ENCODE peak calls at places on chromosomes 4 and X, in ten cellular contexts. W is stimulated activated effector memory CD8-positive, alpha-beta T cell treated with anti-CD3 and anti-CD28 coated beads, Interleukin-12 subunit alpha, Interleukin-12 subunit beta, amount 100 ng/mL, for 72 hours; S is activated CD4-positive, alpha-beta memory T cell treated with anti-CD3 and anti-CD28 coated beads for 36 hours; A is right atrium auricular region; D is hypothalamus; H is NCI-H1436 treated with DMSO at 0.1 percent for 48 hours; L is tibial artery; F is GM04504; J is posterior cingulate gyrus; N is stimulated activated CD4-positive, alpha-beta T cell treated with anti-CD3 and anti-CD28 coated beads, Interleukin-2, amount 100 ng/mL, for 24 hours. R is an unnamed sample.

GRCh38 chrX:118495061-118495921 is at the start of gene DOCK11:
- DNase-seq in W (peak; percentile 39), S (peak; percentile 90), A (peak; percentile 75), D (peak; percentile 32), H (peak; percentile 14), L (peak; percentile 82), F (peak; percentile 62), J (peak; percentile 61), N (peak; percentile 76), R (peak; percentile 58)

GRCh38 chrX:119684916-119685224 is 8.1 kb downstream of the SEPTIN6 start:
- DNase-seq in W (no peak), S (no peak), A (no peak), D (no peak), H (no peak), L (no peak), F (no peak), J (no peak), N (no peak), R (no peak)

GRCh38 chr4:3044812-3045499 is 29.4 kb downstream of the HTT-AS start:
- DNase-seq in W (no peak), S (no peak), A (no peak), D (no peak), H (no peak), L (no peak), F (no peak), J (no peak), N (no peak), R (no peak)

GRCh38 chr4:82785248-82786003 is 13.2 kb downstream of the SCD5 start:
- DNase-seq in W (no peak), S (no peak), A (peak; percentile 44), D (no peak), H (no peak), L (no peak), F (peak; percentile 67), J (no peak), N (no peak), R (peak; percentile 39)

GRCh38 chr4:14280567-14280966 is 653.0 kb upstream of the BOD1L1 start:
- DNase-seq in W (no peak), S (no peak), A (no peak), D (no peak), H (no peak), L (no peak), F (no peak), J (no peak), N (no peak), R (no peak)

GRCh38 chr4:5211274-5211852 is 160.1 kb downstream of the STK32B start:
- DNase-seq in W (no peak), S (no peak), A (no peak), D (no peak), H (no peak), L (no peak), F (no peak), J (no peak), N (no peak), R (no peak)

GRCh38 chr4:132101526-132101925 is 1047.6 kb upstream of the PCDH10 start:
- DNase-seq in W (no peak), S (no peak), A (no peak), D (no peak), H (no peak), L (no peak), F (no peak), J (no peak), N (no peak), R (peak; percentile 38)

GRCh38 chr4:11469900-11470708 is 41.4 kb upstream of the HS3ST1 start:
- DNase-seq in W (no peak), S (no peak), A (no peak), D (no peak), H (no peak), L (no peak), F (no peak), J (no peak), N (no peak), R (no peak)

GRCh38 chr4:10011277-10011676 is 10.0 kb downstream of the SLC2A9 start:
- DNase-seq in W (no peak), S (no peak), A (no peak), D (no peak), H (no peak), L (no peak), F (no peak), J (no peak), N (no peak), R (no peak)

GRCh38 chr4:7929530-7929951 is 10.1 kb downstream of the AFAP1 start:
- DNase-seq in W (no peak), S (no peak), A (no peak), D (no peak), H (no peak), L (no peak), F (no peak), J (no peak), N (no peak), R (no peak)

GRCh38 chr4:89797117-89797516 is 39.8 kb downstream of the SNCA start:
- DNase-seq in W (no peak), S (no peak), A (no peak), D (no peak), H (no peak), L (no peak), F (no peak), J (no peak), N (no peak), R (no peak)

GRCh38 chrX:95950679-95951078 is 734.0 kb upstream of the DIAPH2 start:
- DNase-seq in W (no peak), S (no peak), A (no peak), D (no peak), H (no peak), L (no peak), F (no peak), J (no peak), N (no peak), R (no peak)

GRCh38 chr4:86054676-86055075 is 305.2 kb downstream of the MAPK10 start:
- DNase-seq in W (no peak), S (no peak), A (no peak), D (no peak), H (no peak), L (no peak), F (no peak), J (no peak), N (no peak), R (no peak)

GRCh38 chr4:8914461-8915171 is 43.0 kb upstream of the HMX1 start:
- DNase-seq in W (no peak), S (no peak), A (peak; percentile 44), D (no peak), H (no peak), L (peak; percentile 15), F (no peak), J (no peak), N (no peak), R (no peak)

GRCh38 chr4:52823478-52824092 is 38.5 kb upstream of the RASL11B start:
- DNase-seq in W (no peak), S (no peak), A (no peak), D (no peak), H (no peak), L (no peak), F (no peak), J (no peak), N (no peak), R (no peak)

GRCh38 chr4:51843309-51844156 is 580 bp downstream of the DCUN1D4 start:
- DNase-seq in W (no peak), S (peak; percentile 75), A (peak; percentile 70), D (peak; percentile 75), H (no peak), L (peak; percentile 83), F (peak; percentile 20), J (peak; percentile 76), N (peak; percentile 77), R (peak; percentile 15)

GRCh38 chrX:39850630-39851152 is 247.1 kb downstream of the BCOR start:
- DNase-seq in W (no peak), S (no peak), A (no peak), D (no peak), H (no peak), L (no peak), F (peak; percentile 36), J (no peak), N (peak; percentile 50), R (no peak)

GRCh38 chrX:9197231-9197630 is 163.3 kb upstream of the FAM9B start:
- DNase-seq in W (no peak), S (no peak), A (no peak), D (no peak), H (no peak), L (no peak), F (peak; percentile 22), J (no peak), N (no peak), R (no peak)